ENCODE peak calls at places on chromosomes 16 and 17, in nine cellular contexts. N, V, J, R, H, O, T, Q and I are unnamed samples.

GRCh38 chr16:72120026-72120425 is 26.4 kb downstream of the DHX38 start:
- DNase-seq in N (no peak), V (no peak), J (no peak), R (no peak), H (no peak), O (no peak), T (no peak), Q (no peak), I (no peak)

GRCh38 chr16:23948949-23949392 is 113.2 kb downstream of the PRKCB start:
- DNase-seq in N (no peak), V (no peak), J (no peak), R (peak), H (no peak), O (no peak), T (peak), Q (peak), I (no peak)

GRCh38 chr17:7851438-7852261 is 3.2 kb upstream of the TMEM88 start:
- DNase-seq in N (peak), V (peak), J (peak), R (peak), H (peak), O (peak), T (peak), Q (peak), I (peak)

GRCh38 chr17:31308372-31308905 is 5.4 kb downstream of the EVI2B start:
- DNase-seq in N (no peak), V (no peak), J (no peak), R (no peak), H (no peak), O (no peak), T (no peak), Q (no peak), I (no peak)

GRCh38 chr17:77322534-77323412 is 182.0 kb downstream of the SEC14L1 start:
- DNase-seq in N (no peak), V (peak), J (peak), R (no peak), H (peak), O (no peak), T (no peak), Q (peak), I (peak)

GRCh38 chr17:80107231-80108021 is 6.0 kb downstream of the GAA start:
- DNase-seq in N (no peak), V (peak), J (no peak), R (no peak), H (no peak), O (no peak), T (no peak), Q (no peak), I (no peak)

GRCh38 chr17:38958326-38958725 is 8.9 kb downstream of the FBXO47 start:
- DNase-seq in N (no peak), V (no peak), J (no peak), R (no peak), H (no peak), O (no peak), T (no peak), Q (no peak), I (no peak)

GRCh38 chr17:74807925-74808324 is 31.8 kb upstream of the NAT9 start:
- DNase-seq in N (no peak), V (no peak), J (no peak), R (no peak), H (no peak), O (no peak), T (no peak), Q (no peak), I (no peak)

GRCh38 chr17:31596382-31597323 is 205.2 kb downstream of the RAB11FIP4 start:
- DNase-seq in N (peak), V (peak), J (peak), R (no peak), H (peak), O (no peak), T (no peak), Q (no peak), I (peak)

GRCh38 chr16:12639044-12639443 is 164.6 kb downstream of the CPPED1 start:
- DNase-seq in N (no peak), V (no peak), J (no peak), R (no peak), H (no peak), O (no peak), T (no peak), Q (no peak), I (no peak)

GRCh38 chr16:1428511-1428910 is 2.4 kb upstream of the PERCC1 start:
- DNase-seq in N (peak), V (peak), J (no peak), R (no peak), H (peak), O (peak), T (peak), Q (peak), I (peak)

GRCh38 chr17:1787301-1787902 is 25.5 kb downstream of the SERPINF1 start:
- DNase-seq in N (no peak), V (peak), J (no peak), R (no peak), H (no peak), O (no peak), T (no peak), Q (no peak), I (peak)

GRCh38 chr17:21214777-21215541 is 998 bp upstream of the TMEM11 start:
- DNase-seq in N (no peak), V (no peak), J (no peak), R (no peak), H (no peak), O (no peak), T (peak), Q (no peak), I (peak)

GRCh38 chr16:31874354-31875111 is 926 bp downstream of the ZNF267 start:
- DNase-seq in N (no peak), V (no peak), J (no peak), R (peak), H (peak), O (no peak), T (peak), Q (peak), I (peak)